ENCODE peak calls at places on chromosomes 1 and 21, in seven cellular contexts. C is osteoblast, E is mucosa of descending colon, J is PC-3, I is fibroblast of lung, G is PC-9, S is AG09319. O is an unnamed sample.
A peak's percentile ranks its signal among the peaks of the same experiment; 100 is the strongest.

GRCh38 chr1:206143537-206144155 is 26.5 kb upstream of the AVPR1B start:
- DNase-seq in G (no peak), C (no peak), J (no peak), S (no peak), I (no peak), E (no peak), O (no peak)

GRCh38 chr1:206495493-206496046 is 11.8 kb upstream of the RASSF5 start:
- DNase-seq in C (peak; percentile 85), I (peak; percentile 44), E (no peak), G (no peak), J (no peak), S (no peak), O (no peak)

GRCh38 chr1:25784575-25785051 is 15.4 kb upstream of the SELENON start:
- DNase-seq in E (no peak), S (no peak), C (peak; percentile 52), I (peak; percentile 49), G (no peak), J (no peak), O (no peak)

GRCh38 chr21:16742116-16742515 is 770.7 kb upstream of the CXADR start:
- DNase-seq in I (no peak), E (peak; percentile 1), C (no peak), J (no peak), S (no peak), G (no peak), O (no peak)

GRCh38 chr21:21188513-21189188 is 190.4 kb downstream of the NCAM2 start:
- DNase-seq in E (no peak), G (no peak), C (no peak), S (no peak), I (no peak), J (no peak), O (no peak)

GRCh38 chr1:15994081-15994480 is 10.0 kb upstream of the SRARP start:
- DNase-seq in S (no peak), C (no peak), J (no peak), G (no peak), E (no peak), I (no peak), O (no peak)

GRCh38 chr1:68301538-68301937 is 69.2 kb upstream of the WLS start:
- DNase-seq in G (no peak), C (no peak), E (no peak), I (no peak), S (peak; percentile 42), J (peak; percentile 82), O (no peak)

GRCh38 chr21:44571296-44571695 is 2.2 kb upstream of the KRTAP10-4 start:
- DNase-seq in J (no peak), E (no peak), C (no peak), S (no peak), G (no peak), I (no peak), O (no peak)

GRCh38 chr1:11851171-11851570 is 3.6 kb upstream of the NPPA start:
- DNase-seq in I (no peak), J (no peak), C (no peak), G (no peak), S (no peak), E (no peak), O (no peak)

GRCh38 chr1:115057661-115058249 is 28.1 kb downstream of the TSHB start:
- DNase-seq in E (no peak), J (peak; percentile 51), G (no peak), S (no peak), I (no peak), C (no peak), O (no peak)

GRCh38 chr1:47931395-47931794 is 65.8 kb downstream of the TRABD2B start:
- DNase-seq in S (no peak), I (no peak), E (peak; percentile 69), J (peak; percentile 44), C (no peak), G (no peak), O (no peak)

GRCh38 chr1:220335668-220336067 is 63.4 kb upstream of the RAB3GAP2 start:
- DNase-seq in E (no peak), G (peak; percentile 93), J (peak; percentile 42), C (no peak), S (no peak), I (no peak), O (no peak)

GRCh38 chr1:160675641-160676410 is 29.0 kb upstream of the SLAMF1 start:
- DNase-seq in J (peak; percentile 78), I (peak; percentile 43), E (peak; percentile 84), G (no peak), S (peak; percentile 27), C (peak; percentile 60), O (peak; percentile 80)
- TF ChIP-seq CTCF in J (peak; percentile 95), I (peak; percentile 77), E (peak; percentile 45), G (peak; percentile 84), S (peak; percentile 77), C (peak; percentile 86), O (peak; percentile 90)

DNA sequence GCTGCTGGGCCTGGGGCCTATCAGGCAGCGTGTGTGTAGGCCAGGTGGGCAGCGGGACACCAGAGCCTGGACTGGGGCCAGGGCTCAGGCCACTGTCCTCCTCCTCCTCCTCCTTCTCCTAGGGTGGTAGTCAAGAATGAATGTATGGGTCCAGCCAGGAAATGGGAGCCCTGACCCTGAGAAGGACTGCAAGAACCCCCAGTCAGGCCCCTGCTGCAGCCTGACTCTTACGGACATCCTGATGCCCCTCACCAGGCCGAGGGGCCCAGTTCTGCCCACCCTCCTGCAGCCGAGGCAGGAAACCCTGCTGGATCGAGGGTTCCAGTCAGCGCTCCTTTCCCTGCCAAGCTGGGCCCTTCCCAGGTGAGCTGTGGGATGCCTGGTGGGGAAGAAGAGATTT is 3.5 kb downstream of the SLFNL1 start:
- DNase-seq in I (no peak), C (peak; percentile 76), E (no peak), S (no peak), J (no peak), G (no peak), O (no peak)
- TF ChIP-seq CTCF in I (no peak), C (no peak), E (no peak), S (no peak), J (no peak), G (no peak), O (no peak)

GRCh38 chr1:30087465-30087864 is 635.9 kb downstream of the MATN1 start:
- DNase-seq in E (no peak), C (peak; percentile 85), S (no peak), G (no peak), I (no peak), J (peak; percentile 33), O (no peak)
- TF ChIP-seq CTCF in E (no peak), C (peak; percentile 49), S (peak; percentile 42), G (no peak), I (peak; percentile 50), J (peak; percentile 51), O (peak; percentile 33)

GRCh38 chr1:104132386-104132973 is 382.8 kb downstream of the AMY1C start:
- DNase-seq in G (peak; percentile 45), J (peak; percentile 54), I (peak; percentile 43), S (no peak), C (no peak), E (peak; percentile 9), O (no peak)
- TF ChIP-seq CTCF in G (peak; percentile 82), J (peak; percentile 79), I (peak; percentile 52), S (no peak), C (no peak), E (peak; percentile 9), O (no peak)

GRCh38 chr1:55421317-55421716 is 206.2 kb upstream of the USP24 start:
- DNase-seq in I (peak; percentile 36), S (no peak), G (peak; percentile 84), J (peak; percentile 60), C (no peak), E (no peak), O (no peak)
- TF ChIP-seq CTCF in I (no peak), S (no peak), G (no peak), J (no peak), C (no peak), E (no peak), O (no peak)

GRCh38 chr1:20035114-20035513 is 34.9 kb upstream of the PLA2G5 start:
- DNase-seq in J (no peak), I (no peak), S (no peak), G (no peak), E (no peak), C (no peak), O (no peak)
- TF ChIP-seq CTCF in J (no peak), I (no peak), S (no peak), G (no peak), E (no peak), C (no peak), O (no peak)

O was measured in CD14-positive monocyte.